ENCODE peak calls at places on chromosome 1, in nine cellular contexts. J, W, A, Q, C, H, U, N and M are unnamed samples.

GRCh38 chr1:193537266-193538003 is 351.0 kb upstream of the B3GALT2 start:
- DNase-seq in J (no peak), W (no peak), A (no peak), Q (no peak), C (no peak), H (no peak), U (no peak), N (no peak), M (no peak)

GRCh38 chr1:117229217-117229616 is 18.5 kb upstream of the VTCN1 start:
- DNase-seq in J (no peak), W (no peak), A (no peak), Q (no peak), C (no peak), H (no peak), U (no peak), N (no peak), M (no peak)

GRCh38 chr1:230084408-230085177 is 17.6 kb downstream of the GALNT2 start:
- DNase-seq in J (peak; percentile 100), W (peak; percentile 71), A (no peak), Q (no peak), C (peak; percentile 89), H (no peak), U (no peak), N (peak; percentile 75), M (no peak)

GRCh38 chr1:91282695-91283420 is 121.8 kb downstream of the HFM1 start:
- DNase-seq in J (peak; percentile 63), W (peak; percentile 77), A (peak; percentile 69), Q (peak; percentile 59), C (peak; percentile 71), H (peak; percentile 60), U (peak; percentile 91), N (peak; percentile 69), M (peak; percentile 83)

GRCh38 chr1:232463226-232463625 is 166.7 kb downstream of the SIPA1L2 start:
- DNase-seq in J (peak; percentile 49), W (no peak), A (no peak), Q (no peak), C (no peak), H (no peak), U (no peak), N (no peak), M (no peak)

GRCh38 chr1:119367332-119368124 is 1.1 kb upstream of the HAO2 start:
- DNase-seq in J (peak; percentile 32), W (peak; percentile 53), A (peak; percentile 37), Q (no peak), C (peak; percentile 27), H (peak; percentile 34), U (peak; percentile 79), N (peak; percentile 33), M (peak; percentile 50)

GRCh38 chr1:84598846-84599741 is 24.9 kb upstream of the CTBS start:
- DNase-seq in J (peak; percentile 95), W (no peak), A (no peak), Q (no peak), C (peak; percentile 59), H (no peak), U (no peak), N (peak; percentile 93), M (no peak)

GRCh38 chr1:13617773-13618172 is 34.1 kb downstream of the PDPN start:
- DNase-seq in J (no peak), W (no peak), A (no peak), Q (no peak), C (no peak), H (no peak), U (no peak), N (no peak), M (no peak)

GRCh38 chr1:201500670-201501120 is 6.2 kb downstream of the CSRP1 start:
- DNase-seq in J (peak; percentile 50), W (no peak), A (no peak), Q (no peak), C (no peak), H (no peak), U (peak; percentile 42), N (no peak), M (peak; percentile 46)

GRCh38 chr1:223102797-223103533 is 40.1 kb downstream of the TLR5 start:
- DNase-seq in J (peak; percentile 34), W (peak; percentile 67), A (no peak), Q (no peak), C (no peak), H (no peak), U (no peak), N (peak; percentile 98), M (no peak)

GRCh38 chr1:12528021-12528852 is 89.8 kb downstream of the DHRS3 start:
- DNase-seq in J (peak; percentile 56), W (peak; percentile 84), A (no peak), Q (no peak), C (no peak), H (peak; percentile 63), U (no peak), N (no peak), M (no peak)

DNA sequence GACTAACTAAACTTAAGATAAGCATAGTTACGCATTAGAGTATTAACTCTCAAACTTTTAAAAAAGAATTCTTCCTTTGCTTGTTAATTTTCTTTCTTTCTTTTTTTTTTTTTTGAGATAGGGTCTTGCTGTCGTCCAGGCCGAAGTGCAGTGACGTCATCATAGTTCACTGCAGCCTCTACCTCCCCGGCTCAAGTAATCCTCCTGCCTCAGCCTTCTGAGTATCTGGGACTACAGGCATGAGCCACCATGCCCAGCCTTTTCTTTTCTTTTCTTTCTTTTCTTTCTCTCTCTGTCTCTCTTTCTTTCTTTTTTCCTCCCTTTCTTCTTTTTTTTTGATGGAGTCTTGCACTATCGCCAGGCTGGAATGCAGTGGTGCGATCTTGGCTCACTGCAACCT is 11.8 kb upstream of the LGALS8 start:
- DNase-seq in J (no peak), W (no peak), A (no peak), Q (no peak), C (no peak), H (no peak), U (no peak), N (no peak), M (no peak)
- H2AFZ ChIP-seq in J (no peak overlapping the region), W (no peak overlapping the region), A (no peak overlapping the region), Q (no peak overlapping the region), C (no peak overlapping the region), H (no peak overlapping the region), U (no peak overlapping the region), N (no peak overlapping the region), M (no peak overlapping the region)

DNA sequence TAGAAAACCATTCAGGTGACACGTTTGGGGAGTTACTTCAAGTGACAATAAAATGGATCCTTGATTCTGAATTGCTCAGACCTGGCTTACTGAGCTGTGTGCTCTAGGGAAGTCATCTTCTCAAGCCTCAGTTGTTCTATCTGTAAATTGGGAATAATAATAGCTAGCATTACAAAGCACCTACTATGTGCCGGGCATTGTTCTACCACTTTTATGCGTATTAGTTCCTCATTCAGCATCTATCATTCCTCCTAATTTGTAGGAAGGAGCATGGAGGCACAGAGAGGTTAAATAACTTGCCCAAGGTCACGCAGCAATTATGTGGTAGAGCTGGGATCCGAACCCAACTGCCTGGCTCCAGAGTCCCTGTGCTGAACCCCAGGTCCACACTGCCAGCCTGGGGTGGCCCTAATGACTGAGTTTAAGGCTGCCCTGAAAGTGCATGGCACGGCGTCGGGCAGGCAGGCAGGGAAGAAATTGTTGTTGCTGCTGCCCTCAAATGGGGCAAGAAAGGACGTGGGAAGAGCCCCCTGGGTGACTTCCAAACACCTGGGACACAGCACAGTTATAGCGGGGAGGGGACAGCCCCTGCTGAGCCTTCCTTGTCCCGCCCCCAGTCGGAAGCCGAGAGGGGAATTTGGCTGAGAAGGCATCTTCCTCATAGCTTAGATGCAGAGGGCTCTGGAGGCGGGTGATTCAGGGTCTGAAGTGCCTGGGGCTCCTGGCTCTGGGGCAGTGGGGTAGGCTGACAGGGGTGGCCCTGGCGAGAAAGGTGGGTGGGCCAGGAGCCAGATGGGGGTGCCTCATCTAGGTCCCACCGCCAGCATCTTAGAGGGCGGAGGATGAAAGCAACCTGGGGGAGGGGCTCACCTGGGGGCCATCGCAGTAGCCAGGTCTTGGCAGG is 86.5 kb upstream of the IFFO2 start:
- DNase-seq in J (peak; percentile 40), W (no peak), A (no peak), Q (no peak), C (no peak), H (no peak), U (peak; percentile 50), N (no peak), M (no peak)
- H3K27me3 ChIP-seq in J (peaks cover 26% of the 10 kb centered on the region), W (no peaks in the 10 kb centered on the region), A (peaks cover 21% of the 10 kb centered on the region), Q (no peaks in the 10 kb centered on the region), C (no peaks in the 10 kb centered on the region), H (peaks cover 66% of the 10 kb centered on the region), U (no peaks in the 10 kb centered on the region), N (peaks cover 4% of the 10 kb centered on the region), M (no peaks in the 10 kb centered on the region)

DNA sequence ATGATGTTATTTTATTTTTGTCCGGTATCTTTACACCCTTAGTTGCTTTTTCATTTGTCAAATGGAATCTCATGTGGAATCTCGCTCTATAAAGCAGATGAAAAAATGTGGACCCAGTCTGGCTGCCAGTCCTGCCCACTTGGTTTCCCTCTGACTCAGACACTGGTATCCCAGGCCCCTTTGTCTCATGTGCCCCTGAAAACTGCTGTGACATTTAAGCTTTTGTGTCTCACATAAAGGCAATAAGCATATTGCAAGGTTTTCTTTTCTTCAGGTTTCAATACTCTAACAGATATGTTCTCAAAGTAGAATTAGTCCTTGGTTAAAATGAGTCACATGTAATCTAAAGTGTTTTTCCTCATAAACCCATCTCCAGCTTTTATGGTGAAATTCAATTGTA is 183.3 kb downstream of the ST6GALNAC3 start:
- DNase-seq in J (no peak), W (no peak), A (no peak), Q (no peak), C (no peak), H (no peak), U (no peak), N (peak; percentile 20), M (no peak)
- H2AFZ ChIP-seq in J (no peak overlapping the region), W (no peak overlapping the region), A (no peak overlapping the region), Q (no peak overlapping the region), C (no peak overlapping the region), H (no peak overlapping the region), U (no peak overlapping the region), N (no peak overlapping the region), M (no peak overlapping the region)

GRCh38 chr1:10791117-10791951 is 5.1 kb downstream of the CASZ1 start:
- DNase-seq in J (no peak), W (peak; percentile 55), A (no peak), Q (no peak), C (no peak), H (no peak), U (no peak), N (no peak), M (peak; percentile 39)

GRCh38 chr1:10790155-10790707 is 6.2 kb downstream of the CASZ1 start:
- DNase-seq in J (no peak), W (no peak), A (no peak), Q (no peak), C (no peak), H (no peak), U (no peak), N (no peak), M (no peak)

GRCh38 chr1:10795305-10796021 is 983 bp downstream of the CASZ1 start:
- DNase-seq in J (peak; percentile 10), W (no peak), A (no peak), Q (peak; percentile 70), C (no peak), H (no peak), U (peak; percentile 33), N (peak; percentile 13), M (peak; percentile 45)

GRCh38 chr1:10794724-10795304 is 1.6 kb downstream of the CASZ1 start:
- DNase-seq in J (peak; percentile 11), W (peak; percentile 24), A (no peak), Q (peak; percentile 68), C (no peak), H (no peak), U (peak; percentile 59), N (no peak), M (peak; percentile 66)

DNA sequence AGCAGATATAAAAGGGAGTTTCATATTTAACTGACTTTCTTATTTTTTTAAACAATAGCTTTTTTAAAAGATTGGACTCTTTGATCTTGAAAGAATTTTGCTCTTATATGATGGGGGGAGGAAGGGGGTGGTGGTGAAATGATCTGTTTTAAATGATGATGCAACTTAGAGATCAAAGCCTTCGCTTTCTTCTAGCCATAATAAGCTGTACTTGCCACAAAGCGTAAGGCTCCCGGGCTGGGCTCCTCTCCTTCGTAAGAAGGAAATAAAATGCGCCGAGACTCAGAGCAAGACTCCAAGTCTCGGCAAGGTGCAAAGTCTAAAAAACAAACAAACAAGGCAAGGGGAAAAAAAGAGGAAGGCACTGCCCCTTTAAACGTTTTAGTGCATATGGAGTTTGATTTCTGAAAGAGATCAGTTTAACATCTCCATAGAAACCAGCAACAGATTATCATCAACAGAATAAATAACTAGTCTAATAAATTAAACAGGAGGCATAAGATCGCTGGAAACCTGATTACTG is 3.3 kb downstream of the CASZ1 start:
- DNase-seq in J (peak; percentile 35), W (peak; percentile 54), A (no peak), Q (no peak), C (no peak), H (no peak), U (peak; percentile 61), N (no peak), M (peak; percentile 66)
- H3K27me3 ChIP-seq in J (peaks cover 29% of the 10 kb centered on the region), W (peaks cover 21% of the 10 kb centered on the region), A (peaks cover 83% of the 10 kb centered on the region), Q (peaks cover 27% of the 10 kb centered on the region), C (peaks cover 34% of the 10 kb centered on the region), H (peaks cover 43% of the 10 kb centered on the region), U (peaks cover 56% of the 10 kb centered on the region), N (peaks cover 28% of the 10 kb centered on the region), M (peaks cover 42% of the 10 kb centered on the region)